ENCODE peak calls at places on chromosomes 2 and 18, in six cellular contexts. W, I, Z, V, K and H are unnamed samples. For H3K4me1, the result is how much of the 10 kb centered on the place peaks cover.

GRCh38 chr2:241074901-241075540 is 27.1 kb downstream of the MTERF4 start:
- DNase-seq in W (no peak), Z (no peak), K (no peak), V (no peak), I (no peak), H (no peak)

GRCh38 chr18:69257861-69258458 is 142.7 kb upstream of the DOK6 start:
- DNase-seq in V (no peak), W (no peak), I (no peak), K (no peak), Z (no peak), H (no peak)

GRCh38 chr2:100969998-100970397 is 32.1 kb upstream of the RPL31 start:
- DNase-seq in Z (no peak), W (no peak), K (no peak), V (no peak), I (no peak), H (no peak)

GRCh38 chr2:195891081-195891480 is 177.6 kb downstream of the DNAH7 start:
- DNase-seq in K (no peak), I (no peak), W (no peak), Z (no peak), V (no peak), H (no peak)

GRCh38 chr2:240287011-240287410 is 146.6 kb upstream of the OTOS start:
- DNase-seq in K (no peak), I (no peak), V (no peak), W (no peak), Z (no peak), H (no peak)

GRCh38 chr2:109386004-109386695 is 227.6 kb downstream of the SEPTIN10 start:
- DNase-seq in Z (no peak), I (peak), K (peak), V (no peak), W (no peak), H (no peak)

GRCh38 chr18:12637901-12638633 is 19.8 kb downstream of the SPIRE1 start:
- DNase-seq in W (no peak), K (no peak), V (no peak), Z (no peak), I (no peak), H (no peak)

GRCh38 chr2:129438501-129439057 is 540.9 kb upstream of the RAB6C start:
- DNase-seq in Z (no peak), V (no peak), W (no peak), K (no peak), I (no peak), H (no peak)

GRCh38 chr2:241769819-241770184 is 6.8 kb upstream of the GAL3ST2 start:
- DNase-seq in W (no peak), K (no peak), Z (no peak), V (no peak), I (no peak), H (no peak)

GRCh38 chr2:136115183-136115751 is 2.7 kb downstream of the CXCR4 start:
- DNase-seq in W (no peak), V (no peak), K (no peak), Z (no peak), I (no peak), H (no peak)

GRCh38 chr2:238700122-238700457 is 147.8 kb upstream of the TWIST2 start:
- DNase-seq in W (no peak), K (no peak), I (peak), Z (no peak), V (no peak), H (no peak)

GRCh38 chr18:80246656-80247402 is 485 bp downstream of the PARD6G start:
- DNase-seq in K (no peak), W (no peak), Z (no peak), I (no peak), V (peak), H (no peak)

GRCh38 chr2:11941201-11942041 is 195.0 kb downstream of the LPIN1 start:
- DNase-seq in V (no peak), K (no peak), I (no peak), Z (no peak), W (no peak), H (no peak)

GRCh38 chr2:19548116-19548515 is 189.7 kb upstream of the OSR1 start:
- DNase-seq in W (no peak), I (no peak), K (no peak), V (no peak), Z (no peak), H (no peak)

GRCh38 chr18:79944126-79944731 is 7.2 kb downstream of the SLC66A2 start:
- DNase-seq in W (no peak), V (peak), I (peak), Z (no peak), K (no peak), H (peak)

GRCh38 chr2:196991061-196991460 is 64.6 kb upstream of the PGAP1 start:
- DNase-seq in I (no peak), K (no peak), W (no peak), V (no peak), Z (no peak), H (no peak)

GRCh38 chr2:5694016-5694690 is 2.0 kb downstream of the SOX11 start:
- DNase-seq in I (no peak), V (no peak), Z (no peak), K (no peak), W (no peak), H (no peak)

GRCh38 chr18:7617738-7618422 is 50.8 kb downstream of the PTPRM start:
- DNase-seq in V (peak), K (no peak), Z (no peak), W (no peak), I (peak), H (no peak)

GRCh38 chr2:15661295-15661569 is 69.6 kb downstream of the DDX1 start:
- DNase-seq in W (no peak), Z (no peak), V (no peak), I (no peak), K (no peak), H (no peak)

GRCh38 chr18:32287249-32287648 is 97.4 kb downstream of the MEP1B start:
- DNase-seq in Z (no peak), I (no peak), V (no peak), W (no peak), K (no peak), H (no peak)

GRCh38 chr2:146392191-146392590 is 1452.6 kb upstream of the ACVR2A start:
- DNase-seq in Z (no peak), W (no peak), K (no peak), I (no peak), V (no peak), H (no peak)

GRCh38 chr2:213923543-213923942 is 487.3 kb upstream of the VWC2L start:
- DNase-seq in W (no peak), Z (no peak), I (no peak), V (no peak), K (no peak), H (no peak)

GRCh38 chr2:27264753-27265535 is 2.1 kb upstream of the SLC30A3 start:
- DNase-seq in K (no peak), I (peak), V (peak), W (peak), Z (peak), H (peak)
- H3K4me3 ChIP-seq in K (peak), I (peak), V (peak), W (peak), Z (peak), H (peak)

GRCh38 chr2:64115808-64116598 is 28.2 kb downstream of the PELI1 start:
- DNase-seq in K (no peak), Z (no peak), W (no peak), V (no peak), I (no peak), H (peak)

GRCh38 chr2:64111426-64111825 is 32.8 kb downstream of the PELI1 start:
- DNase-seq in K (no peak), V (no peak), Z (no peak), W (no peak), I (no peak), H (no peak)

GRCh38 chr2:64112016-64112415 is 32.2 kb downstream of the PELI1 start:
- DNase-seq in K (no peak), I (no peak), W (no peak), V (no peak), Z (no peak), H (no peak)

GRCh38 chr2:64114912-64115277 is 29.3 kb downstream of the PELI1 start:
- DNase-seq in I (no peak), K (no peak), Z (no peak), V (no peak), W (no peak), H (no peak)

GRCh38 chr2:64114063-64114911 is 29.9 kb downstream of the PELI1 start:
- DNase-seq in W (no peak), V (no peak), Z (no peak), I (no peak), K (no peak), H (no peak)
- H3K4me1 ChIP-seq in W (under half), V (half or more), Z (under half), I (under half), K (under half), H (under half)

GRCh38 chr2:108377411-108377810 is 343 bp upstream of the SULT1C4 start:
- DNase-seq in Z (no peak), I (no peak), W (no peak), V (no peak), K (no peak), H (no peak)
- H3K4me3 ChIP-seq in Z (no peak), I (peak), W (no peak), V (peak), K (no peak), H (no peak)

GRCh38 chr2:102066554-102066953 is 74.8 kb downstream of the IL1R2 start:
- DNase-seq in Z (no peak), K (no peak), W (no peak), I (no peak), V (no peak), H (no peak)

GRCh38 chr2:102063948-102064678 is 72.4 kb downstream of the IL1R2 start:
- DNase-seq in K (peak), V (peak), W (no peak), I (peak), Z (peak), H (no peak)

GRCh38 chr2:102064679-102065674 is 73.2 kb downstream of the IL1R2 start:
- DNase-seq in Z (no peak), W (no peak), K (no peak), I (no peak), V (no peak), H (no peak)

GRCh38 chr2:102063360-102063947 is 71.7 kb downstream of the IL1R2 start:
- DNase-seq in I (peak), W (no peak), K (no peak), V (no peak), Z (no peak), H (no peak)

GRCh38 chr2:102065675-102066252 is 74.0 kb downstream of the IL1R2 start:
- DNase-seq in W (no peak), Z (peak), K (no peak), I (peak), V (no peak), H (no peak)
- H3K4me1 ChIP-seq in W (under half), Z (under half), K (under half), I (under half), V (under half), H (under half)

GRCh38 chr2:42421157-42421485 is 60.1 kb upstream of the COX7A2L start:
- DNase-seq in W (no peak), Z (no peak), K (no peak), V (no peak), I (no peak), H (no peak)
- H3K4me3 ChIP-seq in W (no peak), Z (peak), K (no peak), V (no peak), I (no peak), H (no peak)

DNA sequence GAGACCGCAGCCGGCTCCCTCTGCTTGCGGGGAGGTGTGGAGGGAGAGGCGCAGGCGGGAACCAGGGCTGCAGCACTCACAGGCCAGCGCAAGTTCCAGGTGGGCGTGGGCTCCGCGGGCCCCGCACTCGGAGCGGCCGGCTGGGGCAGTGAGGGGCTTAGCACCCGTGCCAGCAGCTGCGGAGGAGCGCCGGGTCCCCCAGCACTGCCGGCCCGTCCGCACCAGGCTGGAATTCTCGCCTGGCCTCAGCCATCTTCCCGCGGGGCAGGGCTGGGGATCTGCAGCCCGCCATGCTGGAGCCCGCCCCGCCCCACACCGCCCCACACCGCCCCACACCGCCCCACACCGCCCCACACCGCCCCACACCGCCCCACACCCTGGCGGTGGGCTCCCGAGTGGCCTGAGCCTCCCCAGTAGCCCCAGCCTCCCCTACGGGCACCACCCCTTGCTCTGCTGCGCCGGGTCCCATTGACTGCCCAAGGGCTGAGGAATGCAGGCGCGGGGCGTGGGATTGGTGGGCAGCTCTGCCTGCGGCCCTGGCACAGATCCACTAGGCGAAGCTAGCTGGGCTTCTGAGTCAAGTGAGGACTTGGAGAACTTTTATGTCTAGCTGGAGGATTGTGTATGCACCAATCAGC is 123.9 kb upstream of the MGAT5 start:
- DNase-seq in Z (no peak), K (no peak), W (no peak), V (no peak), I (no peak), H (no peak)
- H3K4me1 ChIP-seq in Z (under half), K (under half), W (under half), V (under half), I (under half), H (under half)

GRCh38 chr2:58866040-58866439 is 624.9 kb upstream of the FANCL start:
- DNase-seq in K (peak), I (no peak), Z (no peak), W (no peak), V (no peak), H (no peak)
- H3K4me3 ChIP-seq in K (no peak), I (no peak), Z (no peak), W (no peak), V (no peak), H (no peak)

DNA sequence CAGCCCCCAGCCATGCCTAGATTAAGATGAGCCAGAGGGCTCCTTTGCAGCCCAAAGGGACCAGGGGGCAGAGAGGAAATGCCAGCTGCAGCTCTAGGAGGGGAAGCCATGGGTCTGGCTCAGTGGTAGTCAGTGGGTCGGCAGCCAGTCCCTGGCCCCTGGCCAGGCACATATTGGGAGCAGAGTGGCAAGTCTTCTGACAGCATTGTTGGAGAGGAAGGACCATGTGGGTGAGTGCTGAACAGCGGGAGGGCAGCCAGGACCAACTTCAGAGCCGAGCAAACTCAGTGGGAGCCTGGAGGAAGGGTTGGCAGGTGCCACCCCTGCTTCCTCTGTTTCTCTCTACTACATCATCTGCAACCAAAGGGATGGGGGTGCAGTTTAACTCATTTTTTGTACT is 140.5 kb upstream of the PELI1 start:
- DNase-seq in W (no peak), I (no peak), K (no peak), V (no peak), Z (no peak), H (no peak)
- H3K4me1 ChIP-seq in W (under half), I (under half), K (under half), V (under half), Z (under half), H (under half)

DNA sequence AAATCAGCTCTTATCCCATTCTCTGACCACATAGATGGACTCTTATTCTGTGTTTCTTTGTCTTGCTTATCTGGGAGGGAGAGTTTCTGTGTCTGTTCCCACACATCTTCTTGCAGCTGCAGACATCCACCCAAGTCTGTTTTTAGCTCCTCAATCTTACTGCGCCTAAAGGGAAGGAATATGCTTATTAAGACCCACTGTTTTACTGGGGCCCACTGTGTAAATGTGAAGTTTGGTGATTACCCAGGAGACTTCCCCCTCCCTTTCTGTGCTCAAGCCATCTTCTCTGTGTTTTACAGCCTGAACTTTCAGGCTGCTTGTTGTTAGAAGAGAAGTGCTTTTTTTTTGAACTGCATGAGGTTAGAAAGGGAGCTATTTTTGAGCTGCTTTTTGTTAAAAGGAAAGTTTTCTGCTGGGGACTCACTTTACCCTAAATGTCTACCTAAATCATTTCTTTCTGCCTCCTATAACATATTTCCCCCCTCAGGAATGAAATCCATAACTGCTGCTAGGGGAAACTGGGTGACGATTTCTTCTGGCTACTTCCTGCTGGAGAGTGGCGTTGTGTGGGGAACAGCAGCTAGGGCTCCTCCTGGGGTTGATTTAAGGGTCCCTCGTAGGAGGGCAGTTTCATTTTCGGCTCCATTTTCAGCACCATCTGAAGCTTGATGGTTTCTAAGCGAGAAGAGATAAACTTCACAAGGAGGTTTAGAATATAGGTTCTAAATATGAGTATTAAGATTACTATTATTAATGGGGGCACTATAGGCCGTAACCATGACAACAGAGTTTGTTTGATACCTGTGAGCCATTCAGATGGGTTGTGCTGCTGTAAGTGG is 39.5 kb upstream of the GMCL1 start:
- DNase-seq in K (no peak), I (no peak), Z (no peak), V (no peak), W (no peak), H (no peak)
- H3K4me3 ChIP-seq in K (no peak), I (no peak), Z (no peak), V (no peak), W (no peak), H (no peak)